ENCODE peak calls at places on chromosome X, in five cellular contexts. Z is germinal center; V is NCI-H82; S is type B pancreatic cell; U is stimulated activated CD4-positive, alpha-beta T cell treated with anti-CD3 and anti-CD28 coated beads, TNF-alpha, amount 100 ng/mL, for 48 hours. F is an unnamed sample.

GRCh38 chrX:40279091-40279430 is 181.3 kb upstream of the BCOR start:
- DNase-seq in Z (no peak), V (no peak), S (no peak), U (no peak), F (no peak)

GRCh38 chrX:41198410-41198809 is 113.2 kb downstream of the USP9X start:
- DNase-seq in Z (no peak), V (no peak), S (no peak), U (no peak), F (no peak)

GRCh38 chrX:116694046-116694445 is 231.3 kb upstream of the CT83 start:
- DNase-seq in Z (no peak), V (no peak), S (no peak), U (no peak), F (no peak)

GRCh38 chrX:47649781-47650163 is 591 bp downstream of the ELK1 start:
- DNase-seq in Z (no peak), V (peak; percentile 33), S (no peak), U (no peak), F (no peak)

GRCh38 chrX:37332987-37333658 is 16.0 kb upstream of the PRRG1 start:
- DNase-seq in Z (no peak), V (no peak), S (no peak), U (no peak), F (no peak)

GRCh38 chrX:149962859-149963757 is 24.8 kb upstream of the EOLA2 start:
- DNase-seq in Z (peak; percentile 14), V (peak; percentile 79), S (no peak), U (peak; percentile 8), F (peak; percentile 58)

GRCh38 chrX:124018031-124018430 is 56.5 kb downstream of the STAG2 start:
- DNase-seq in Z (no peak), V (no peak), S (no peak), U (no peak), F (no peak)

GRCh38 chrX:153338836-153339235 is 4.9 kb downstream of the ZNF275 start:
- DNase-seq in Z (no peak), V (no peak), S (no peak), U (no peak), F (no peak)

GRCh38 chrX:46628406-46629371 is 55.1 kb downstream of the CHST7 start:
- DNase-seq in Z (no peak), V (no peak), S (no peak), U (no peak), F (no peak)

GRCh38 chrX:4876268-4876667 is 1162.8 kb upstream of the PRKX start:
- DNase-seq in Z (no peak), V (no peak), S (no peak), U (no peak), F (no peak)